ENCODE peak calls at places on chromosomes 12 and 14, in eight cellular contexts. K is neural progenitor cell; H is cardiac muscle cell; G is ovary; N is fibroblast of the aortic adventitia; V is RWPE1; O is B cell; C is CD4-positive, alpha-beta T cell. D is an unnamed sample.

GRCh38 chr12:586318-587071 is 76.8 kb downstream of the NINJ2 start:
- DNase-seq in N (no peak), H (no peak), G (peak; percentile 4), V (no peak), K (no peak), C (no peak), O (no peak), D (no peak)

GRCh38 chr12:54051916-54052744 is 1.5 kb upstream of the HOXC4 start:
- DNase-seq in V (no peak), H (no peak), O (peak; percentile 15), K (no peak), G (no peak), N (no peak), C (no peak), D (peak; percentile 58)

GRCh38 chr12:19750116-19750644 is 310.9 kb downstream of the AEBP2 start:
- DNase-seq in C (no peak), V (no peak), K (no peak), H (no peak), G (no peak), O (no peak), N (peak; percentile 52), D (no peak)

GRCh38 chr12:14273911-14274306 is 91.6 kb upstream of the ATF7IP start:
- DNase-seq in G (no peak), N (no peak), K (no peak), O (no peak), H (no peak), V (peak; percentile 73), C (no peak), D (no peak)

GRCh38 chr14:100523536-100524025 is 63.6 kb downstream of the BEGAIN start:
- DNase-seq in G (no peak), C (no peak), V (no peak), N (no peak), K (no peak), H (no peak), O (no peak), D (no peak)

GRCh38 chr14:66401447-66402095 is 84.6 kb upstream of the CCDC196 start:
- DNase-seq in O (no peak), G (no peak), N (peak; percentile 4), K (peak; percentile 17), H (no peak), V (peak; percentile 8), C (no peak), D (peak; percentile 17)

GRCh38 chr14:48805315-48805714 is 780.9 kb downstream of the RPS29 start:
- DNase-seq in G (no peak), N (no peak), K (peak; percentile 51), H (no peak), O (no peak), C (no peak), V (no peak), D (no peak)

GRCh38 chr14:105848570-105848969 is 322.2 kb downstream of the TMEM121 start:
- DNase-seq in O (no peak), K (no peak), C (no peak), G (no peak), H (no peak), V (no peak), N (no peak), D (no peak)

GRCh38 chr12:3809357-3810015 is 56.6 kb upstream of the CRACR2A start:
- DNase-seq in V (no peak), N (no peak), H (no peak), K (no peak), O (no peak), G (no peak), C (no peak), D (no peak)

GRCh38 chr12:121436706-121437105 is 36.8 kb downstream of the RNF34 start:
- DNase-seq in H (no peak), O (no peak), N (no peak), V (no peak), C (no peak), K (no peak), G (no peak), D (no peak)

GRCh38 chr12:91704446-91704845 is 441.2 kb downstream of the BTG1 start:
- DNase-seq in G (no peak), H (no peak), C (no peak), V (peak; percentile 15), K (no peak), N (peak; percentile 59), O (no peak), D (no peak)

GRCh38 chr12:118436002-118436724 is 59.8 kb downstream of the SUDS3 start:
- DNase-seq in V (no peak), O (no peak), H (peak; percentile 54), C (no peak), K (peak; percentile 71), N (no peak), G (no peak), D (peak; percentile 15)

GRCh38 chr12:95622879-95623278 is 71.6 kb upstream of the USP44 start:
- DNase-seq in K (no peak), C (no peak), O (no peak), G (no peak), H (no peak), V (no peak), N (no peak), D (no peak)

GRCh38 chr14:99806040-99806439 is 12.8 kb downstream of the EML1 start:
- DNase-seq in V (no peak), G (no peak), O (no peak), C (no peak), H (no peak), N (no peak), K (no peak), D (no peak)

GRCh38 chr12:96242597-96242996 is 48.4 kb downstream of the ELK3 start:
- DNase-seq in C (no peak), O (no peak), G (no peak), N (no peak), H (no peak), K (no peak), V (no peak), D (peak; percentile 38)

GRCh38 chr12:27077586-27077985 is 4.8 kb downstream of the C12orf71 start:
- DNase-seq in G (no peak), H (no peak), V (peak; percentile 6), K (no peak), O (no peak), N (no peak), C (no peak), D (no peak)

GRCh38 chr12:53100466-53101151 is 2.7 kb upstream of the SOAT2 start:
- DNase-seq in H (no peak), K (no peak), V (no peak), G (no peak), O (no peak), C (no peak), N (no peak), D (no peak)

GRCh38 chr14:74945261-74945851 is 10.0 kb downstream of the PGF start:
- DNase-seq in N (peak; percentile 16), G (no peak), O (no peak), H (peak; percentile 60), C (no peak), K (peak; percentile 79), V (no peak), D (peak; percentile 67)

GRCh38 chr14:20934148-20934762 is 21.0 kb upstream of the RNASE2 start:
- DNase-seq in C (no peak), V (no peak), G (no peak), N (peak; percentile 8), O (no peak), K (peak; percentile 83), H (peak; percentile 44), D (peak; percentile 58)

GRCh38 chr14:105485720-105486332 is 860 bp upstream of the CRIP1 start:
- DNase-seq in G (no peak), V (no peak), C (peak; percentile 50), O (peak; percentile 68), N (no peak), H (peak; percentile 71), K (peak; percentile 81), D (peak; percentile 92)

DNA sequence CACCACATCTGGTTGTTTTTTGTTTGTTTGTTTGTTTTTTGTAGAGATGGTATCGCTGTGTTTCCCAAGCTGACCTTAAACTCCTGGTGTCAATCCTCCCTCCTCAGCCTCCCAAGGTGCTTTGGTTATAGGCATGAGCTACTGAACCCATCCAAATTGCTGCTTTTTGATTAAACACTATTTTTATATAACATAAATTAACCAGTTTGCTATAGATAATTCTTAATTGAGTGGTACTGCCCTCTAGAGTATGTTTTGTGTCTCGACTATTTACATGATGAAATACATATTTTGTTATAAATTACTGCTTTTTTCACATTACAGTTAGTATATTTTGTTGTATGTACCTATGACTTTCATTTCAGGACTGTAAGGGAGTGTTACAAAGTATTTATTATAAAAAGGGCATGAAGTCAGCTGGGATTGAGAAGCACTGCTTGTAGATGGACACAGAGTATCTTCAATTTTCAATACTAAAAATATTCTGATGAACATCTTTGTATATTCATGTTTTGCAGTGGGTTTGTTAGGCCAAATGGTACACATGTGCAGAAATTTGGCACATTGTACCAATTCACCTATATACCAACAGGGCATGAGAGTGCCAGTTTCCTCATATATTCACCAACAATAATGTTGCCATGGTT is 14.9 kb upstream of the SCAF11 start:
- DNase-seq in G (no peak), K (no peak), O (no peak), V (no peak), N (peak; percentile 46), H (no peak), C (no peak), D (no peak)
- TF ChIP-seq CTCF in G (no peak), K (peak; percentile 13), O (peak; percentile 54), V (peak; percentile 33), N (peak; percentile 41), H (peak; percentile 49), C (peak; percentile 45), D (peak; percentile 34)

GRCh38 chr12:128557231-128557630 is 266.5 kb downstream of the SLC15A4 start:
- DNase-seq in N (no peak), V (no peak), C (no peak), K (no peak), O (no peak), G (no peak), H (no peak), D (no peak)
- TF ChIP-seq CTCF in N (no peak), V (no peak), C (no peak), K (no peak), O (no peak), G (no peak), H (no peak), D (no peak)

GRCh38 chr14:28754209-28754985 is 12.2 kb upstream of the FOXG1 start:
- DNase-seq in O (no peak), N (peak; percentile 70), G (no peak), K (peak; percentile 72), H (peak; percentile 65), V (peak; percentile 66), C (no peak), D (peak; percentile 51)
- TF ChIP-seq CTCF in O (peak; percentile 57), N (peak; percentile 76), G (no peak), K (peak; percentile 90), H (peak; percentile 73), V (peak; percentile 77), C (no peak), D (peak; percentile 86)

DNA sequence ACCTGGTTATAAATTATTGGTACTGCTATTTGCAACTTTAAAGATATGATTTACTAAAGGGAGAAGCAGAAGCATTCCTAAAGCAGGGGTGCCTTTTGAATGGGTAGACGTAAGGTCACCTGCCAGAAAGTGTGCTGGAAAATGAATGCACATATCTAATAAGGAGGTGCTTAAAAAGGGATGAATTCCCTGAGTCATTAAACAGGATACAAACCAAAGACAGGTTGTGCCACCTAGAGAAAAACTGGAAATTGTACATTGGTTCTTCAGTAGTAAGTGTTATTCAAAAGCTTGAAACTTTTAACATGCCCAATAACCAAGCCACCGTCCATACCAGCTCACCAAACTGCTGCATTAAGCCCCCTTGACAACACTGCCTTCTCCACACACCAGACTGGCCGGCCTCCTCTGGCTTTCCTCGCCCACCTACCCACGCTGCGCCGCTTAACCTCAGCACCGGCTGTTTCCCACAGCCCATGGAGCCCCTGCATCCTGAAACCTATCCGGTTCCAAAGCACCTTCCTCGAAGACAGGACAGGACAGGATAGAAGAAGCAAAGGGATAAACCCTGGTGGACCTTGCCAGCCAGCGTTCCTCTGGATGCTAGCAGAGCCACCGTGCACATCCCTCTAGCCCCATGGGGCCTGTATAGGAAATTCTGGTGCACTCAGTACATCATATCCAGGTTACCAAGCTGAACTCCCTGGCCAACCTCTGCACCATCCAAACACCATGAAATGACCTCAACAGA is 201.5 kb upstream of the CAND1 start:
- DNase-seq in H (no peak), G (no peak), C (no peak), O (no peak), K (peak; percentile 20), N (no peak), V (no peak), D (no peak)
- TF ChIP-seq CTCF in H (no peak), G (no peak), C (no peak), O (no peak), K (no peak), N (no peak), V (no peak), D (no peak)